ENCODE peak calls at places on chromosomes 16 and 17, in six cellular contexts. One of them, this sample, is unnamed.

GRCh38 chr16:56868175-56868574 is 3.2 kb downstream of the SLC12A3 start:
- DNase-seq in IMR-90: no peak
- DNase-seq in upper lobe of left lung: no peak
- DNase-seq in K562: no peak
- DNase-seq in ovary: no peak
- DNase-seq in gastrocnemius medialis: no peak
- DNase-seq in this sample: no peak

GRCh38 chr16:14505846-14506245 is 124.2 kb downstream of the PARN start:
- DNase-seq in K562: no peak
- DNase-seq in ovary: no peak
- DNase-seq in gastrocnemius medialis: no peak
- DNase-seq in IMR-90: peak; percentile 79
- DNase-seq in upper lobe of left lung: no peak
- DNase-seq in this sample: no peak

GRCh38 chr17:82867763-82868325 is 28.0 kb upstream of the ZNF750 start:
- DNase-seq in gastrocnemius medialis: no peak
- DNase-seq in upper lobe of left lung: no peak
- DNase-seq in K562: no peak
- DNase-seq in ovary: no peak
- DNase-seq in IMR-90: no peak
- DNase-seq in this sample: no peak

GRCh38 chr16:16080465-16081065 is 131.1 kb downstream of the ABCC1 start:
- DNase-seq in ovary: no peak
- DNase-seq in K562: no peak
- DNase-seq in gastrocnemius medialis: no peak
- DNase-seq in IMR-90: no peak
- DNase-seq in upper lobe of left lung: no peak
- DNase-seq in this sample: no peak

GRCh38 chr17:66494023-66494803 is 191.8 kb downstream of the PRKCA start:
- DNase-seq in upper lobe of left lung: no peak
- DNase-seq in K562: peak; percentile 31
- DNase-seq in IMR-90: peak; percentile 94
- DNase-seq in gastrocnemius medialis: no peak
- DNase-seq in ovary: no peak
- DNase-seq in this sample: no peak

GRCh38 chr17:45246861-45247428 is 14.9 kb downstream of the SPATA32 start:
- DNase-seq in upper lobe of left lung: no peak
- DNase-seq in gastrocnemius medialis: no peak
- DNase-seq in IMR-90: peak; percentile 14
- DNase-seq in ovary: peak; percentile 34
- DNase-seq in K562: peak; percentile 70
- DNase-seq in this sample: peak; percentile 50

GRCh38 chr16:80226499-80226898 is 314.3 kb upstream of the DYNLRB2 start:
- DNase-seq in K562: no peak
- DNase-seq in upper lobe of left lung: no peak
- DNase-seq in IMR-90: no peak
- DNase-seq in gastrocnemius medialis: no peak
- DNase-seq in ovary: no peak
- DNase-seq in this sample: no peak

GRCh38 chr17:49717371-49717841 is 9.6 kb upstream of the SLC35B1 start:
- DNase-seq in IMR-90: no peak
- DNase-seq in ovary: no peak
- DNase-seq in K562: no peak
- DNase-seq in upper lobe of left lung: no peak
- DNase-seq in gastrocnemius medialis: no peak
- DNase-seq in this sample: no peak

GRCh38 chr17:55769625-55770000 is 18.8 kb downstream of the PCTP start:
- DNase-seq in gastrocnemius medialis: peak; percentile 20
- DNase-seq in IMR-90: peak; percentile 87
- DNase-seq in ovary: no peak
- DNase-seq in K562: no peak
- DNase-seq in upper lobe of left lung: peak; percentile 29
- DNase-seq in this sample: no peak

GRCh38 chr17:39676198-39676819 is 8.1 kb downstream of the PNMT start:
- DNase-seq in gastrocnemius medialis: peak; percentile 66
- DNase-seq in ovary: no peak
- DNase-seq in K562: peak; percentile 69
- DNase-seq in IMR-90: no peak
- DNase-seq in upper lobe of left lung: peak; percentile 91
- DNase-seq in this sample: peak; percentile 78

GRCh38 chr16:54519161-54519685 is 232.6 kb upstream of the IRX3 start:
- DNase-seq in ovary: no peak
- DNase-seq in gastrocnemius medialis: no peak
- DNase-seq in IMR-90: no peak
- DNase-seq in K562: no peak
- DNase-seq in upper lobe of left lung: no peak
- DNase-seq in this sample: no peak

GRCh38 chr16:10877472-10877946 is 507 bp downstream of the CIITA start:
- DNase-seq in K562: no peak
- DNase-seq in ovary: no peak
- DNase-seq in IMR-90: no peak
- DNase-seq in gastrocnemius medialis: no peak
- DNase-seq in upper lobe of left lung: no peak
- DNase-seq in this sample: no peak

GRCh38 chr16:10878328-10878643 is 1.3 kb downstream of the CIITA start:
- DNase-seq in gastrocnemius medialis: no peak
- DNase-seq in K562: no peak
- DNase-seq in upper lobe of left lung: no peak
- DNase-seq in ovary: no peak
- DNase-seq in IMR-90: no peak
- DNase-seq in this sample: no peak

GRCh38 chr16:10876305-10876704 is 697 bp upstream of the CIITA start:
- DNase-seq in ovary: no peak
- DNase-seq in K562: no peak
- DNase-seq in IMR-90: no peak
- DNase-seq in gastrocnemius medialis: no peak
- DNase-seq in upper lobe of left lung: no peak
- DNase-seq in this sample: no peak

GRCh38 chr16:10878644-10879498 is 1.9 kb downstream of the CIITA start:
- DNase-seq in IMR-90: peak; percentile 19
- DNase-seq in K562: no peak
- DNase-seq in upper lobe of left lung: peak; percentile 91
- DNase-seq in gastrocnemius medialis: no peak
- DNase-seq in ovary: peak; percentile 28
- DNase-seq in this sample: peak; percentile 44

GRCh38 chr16:10876799-10877341 is at the start of gene CIITA:
- DNase-seq in ovary: peak; percentile 42
- DNase-seq in IMR-90: peak; percentile 86
- DNase-seq in K562: no peak
- DNase-seq in upper lobe of left lung: peak; percentile 88
- DNase-seq in gastrocnemius medialis: peak; percentile 41
- DNase-seq in this sample: peak; percentile 75
- TF ChIP-seq POLR2A in ovary: no peak
- TF ChIP-seq POLR2A in IMR-90: no peak
- TF ChIP-seq POLR2A in K562: no peak
- TF ChIP-seq POLR2A in upper lobe of left lung: peak; percentile 70
- TF ChIP-seq POLR2A in gastrocnemius medialis: no peak
- TF ChIP-seq POLR2A in this sample: no peak

GRCh38 chr17:19254651-19255050 is 17.5 kb downstream of the EPN2 start:
- DNase-seq in gastrocnemius medialis: no peak
- DNase-seq in upper lobe of left lung: no peak
- DNase-seq in K562: no peak
- DNase-seq in ovary: no peak
- DNase-seq in IMR-90: no peak
- DNase-seq in this sample: no peak
- H3K4me1 ChIP-seq in gastrocnemius medialis: peaks cover 35% of the 10 kb centered on the region
- H3K4me1 ChIP-seq in upper lobe of left lung: peaks cover 25% of the 10 kb centered on the region
- H3K4me1 ChIP-seq in K562: peaks cover 4% of the 10 kb centered on the region
- H3K4me1 ChIP-seq in ovary: peaks cover 16% of the 10 kb centered on the region
- H3K4me1 ChIP-seq in IMR-90: peaks cover 1% of the 10 kb centered on the region
- H3K4me1 ChIP-seq in this sample: peaks cover 9% of the 10 kb centered on the region

GRCh38 chr17:63741251-63742049 is at the start of gene STRADA:
- DNase-seq in gastrocnemius medialis: peak; percentile 98
- DNase-seq in upper lobe of left lung: peak; percentile 100
- DNase-seq in K562: peak; percentile 98
- DNase-seq in ovary: peak; percentile 97
- DNase-seq in IMR-90: peak; percentile 95
- DNase-seq in this sample: peak; percentile 99
- TF ChIP-seq POLR2A in gastrocnemius medialis: peak; percentile 58
- TF ChIP-seq POLR2A in upper lobe of left lung: peak; percentile 94
- TF ChIP-seq POLR2A in K562: peak; percentile 88
- TF ChIP-seq POLR2A in ovary: peak; percentile 74
- TF ChIP-seq POLR2A in IMR-90: peak; percentile 53
- TF ChIP-seq POLR2A in this sample: peak; percentile 32

DNA sequence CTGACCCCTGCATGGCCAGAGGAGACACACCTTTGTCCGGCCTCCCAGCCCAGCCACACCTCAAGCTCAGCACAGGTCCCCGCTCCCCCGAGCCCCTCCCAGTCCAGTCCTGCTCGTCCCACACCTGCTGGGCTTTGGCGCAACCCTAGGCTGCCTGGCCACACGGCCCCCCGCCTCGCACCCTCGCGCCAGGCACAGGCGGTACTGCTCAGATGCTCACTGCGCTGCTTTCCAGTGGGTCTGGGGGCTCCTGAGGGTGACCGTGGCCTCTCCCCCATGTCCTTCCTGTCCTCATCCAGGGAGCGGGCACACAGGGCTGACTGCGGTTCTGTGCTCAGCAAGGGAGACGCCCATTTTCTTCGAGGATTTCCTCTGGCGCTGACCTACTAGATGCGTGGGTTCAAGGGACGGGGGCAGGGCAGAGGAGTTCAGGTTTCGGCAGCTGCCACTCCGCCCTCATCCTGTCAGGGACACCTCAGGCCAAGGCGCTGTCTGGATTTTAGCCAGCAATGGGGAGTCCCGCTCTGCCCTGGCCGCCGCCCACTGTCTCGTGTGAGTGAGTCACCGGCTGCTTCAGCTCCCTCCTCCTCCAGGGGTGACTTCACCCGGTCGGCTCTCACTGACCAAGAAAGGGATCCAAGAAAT is 118.0 kb upstream of the ZNF469 start:
- DNase-seq in upper lobe of left lung: peak; percentile 97
- DNase-seq in IMR-90: peak; percentile 94
- DNase-seq in K562: peak; percentile 81
- DNase-seq in ovary: peak; percentile 95
- DNase-seq in gastrocnemius medialis: peak; percentile 96
- DNase-seq in this sample: peak; percentile 95
- H3K4me1 ChIP-seq in upper lobe of left lung: peaks cover 14% of the 10 kb centered on the region
- H3K4me1 ChIP-seq in IMR-90: peaks cover 31% of the 10 kb centered on the region
- H3K4me1 ChIP-seq in K562: peaks cover 9% of the 10 kb centered on the region
- H3K4me1 ChIP-seq in ovary: peaks cover 14% of the 10 kb centered on the region
- H3K4me1 ChIP-seq in gastrocnemius medialis: peaks cover 4% of the 10 kb centered on the region
- H3K4me1 ChIP-seq in this sample: peaks cover 13% of the 10 kb centered on the region

DNA sequence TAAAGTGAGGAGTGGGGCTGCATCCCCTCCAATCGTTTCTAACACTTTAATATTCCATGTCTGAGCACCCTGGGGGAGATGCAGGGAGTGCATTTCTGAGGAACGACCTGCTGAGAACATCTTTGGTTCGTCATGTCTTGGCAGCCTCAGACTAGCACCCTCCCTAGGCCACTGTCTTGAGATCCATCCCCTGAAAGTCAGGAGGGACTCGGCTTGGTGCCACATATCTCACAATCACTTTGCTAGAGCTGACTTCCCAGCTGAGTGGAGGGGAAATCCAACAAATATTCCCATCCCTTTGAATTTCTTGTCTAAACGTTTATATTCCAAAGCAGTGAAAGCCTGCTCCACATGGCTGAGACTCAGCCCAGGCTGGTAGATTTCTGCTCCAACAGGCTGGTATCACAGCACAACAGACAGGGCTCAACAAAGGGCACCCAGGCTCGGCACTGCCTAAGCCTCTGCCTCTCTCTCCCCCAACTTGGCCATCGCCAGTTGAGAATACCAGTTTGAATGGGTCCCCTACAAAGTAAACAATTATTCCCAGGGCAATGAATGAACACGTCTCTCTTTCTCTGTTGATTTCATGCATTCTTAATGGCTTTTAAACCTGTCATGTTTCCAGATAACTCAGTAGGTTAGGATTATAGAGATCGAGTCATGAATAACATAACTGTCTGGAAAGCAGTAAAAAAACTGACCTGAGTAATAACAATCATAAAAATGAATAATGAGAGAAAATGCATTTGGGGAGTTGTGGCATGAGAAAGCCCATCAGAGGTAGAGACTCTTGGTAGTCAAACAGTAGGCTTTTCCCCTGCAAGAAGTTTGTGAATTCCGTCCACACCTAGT is 1.1 kb downstream of the KRT13 start:
- DNase-seq in K562: no peak
- DNase-seq in gastrocnemius medialis: no peak
- DNase-seq in IMR-90: peak; percentile 69
- DNase-seq in ovary: no peak
- DNase-seq in upper lobe of left lung: no peak
- DNase-seq in this sample: peak; percentile 60
- TF ChIP-seq POLR2A in K562: no peak
- TF ChIP-seq POLR2A in gastrocnemius medialis: no peak
- TF ChIP-seq POLR2A in IMR-90: no peak
- TF ChIP-seq POLR2A in ovary: no peak
- TF ChIP-seq POLR2A in upper lobe of left lung: no peak
- TF ChIP-seq POLR2A in this sample: no peak

GRCh38 chr17:64056269-64057005 is 36.0 kb upstream of the ICAM2 start:
- DNase-seq in K562: no peak
- DNase-seq in upper lobe of left lung: peak; percentile 12
- DNase-seq in ovary: no peak
- DNase-seq in gastrocnemius medialis: no peak
- DNase-seq in IMR-90: no peak
- DNase-seq in this sample: no peak
- H3K4me1 ChIP-seq in K562: no peaks in the 10 kb centered on the region
- H3K4me1 ChIP-seq in upper lobe of left lung: no peaks in the 10 kb centered on the region
- H3K4me1 ChIP-seq in ovary: no peaks in the 10 kb centered on the region
- H3K4me1 ChIP-seq in gastrocnemius medialis: no peaks in the 10 kb centered on the region
- H3K4me1 ChIP-seq in IMR-90: no peaks in the 10 kb centered on the region
- H3K4me1 ChIP-seq in this sample: no peaks in the 10 kb centered on the region